ENCODE peak calls at places on chromosomes 13 and 19, in nine cellular contexts. One of them, this sample, is unnamed.

GRCh38 chr13:102197193-102197592 is 204.7 kb downstream of the FGF14 start:
- DNase-seq in pons: no peak
- DNase-seq in A172: peak
- DNase-seq in GM12892: no peak
- DNase-seq in activated naive CD4-positive, alpha-beta T cell: no peak
- DNase-seq in progenitor cell of endocrine pancreas: no peak
- DNase-seq in stimulated activated CD4-positive, alpha-beta T cell treated with anti-CD3 and anti-CD28 coated beads, Interleukin-1b, Interleukin-23, amount 100 ng/mL, for 24 hours: no peak
- DNase-seq in effector CD4-positive, alpha-beta T cell: no peak
- DNase-seq in effector CD8-positive, alpha-beta T cell: no peak
- DNase-seq in this sample: no peak

GRCh38 chr19:51779703-51780102 is 15.3 kb upstream of the FPR3 start:
- DNase-seq in pons: no peak
- DNase-seq in A172: no peak
- DNase-seq in GM12892: no peak
- DNase-seq in activated naive CD4-positive, alpha-beta T cell: no peak
- DNase-seq in progenitor cell of endocrine pancreas: no peak
- DNase-seq in stimulated activated CD4-positive, alpha-beta T cell treated with anti-CD3 and anti-CD28 coated beads, Interleukin-1b, Interleukin-23, amount 100 ng/mL, for 24 hours: no peak
- DNase-seq in effector CD4-positive, alpha-beta T cell: no peak
- DNase-seq in effector CD8-positive, alpha-beta T cell: no peak
- DNase-seq in this sample: no peak

GRCh38 chr19:13797870-13798269 is 2.6 kb downstream of the ZSWIM4 start:
- DNase-seq in pons: no peak
- DNase-seq in A172: peak
- DNase-seq in GM12892: no peak
- DNase-seq in activated naive CD4-positive, alpha-beta T cell: no peak
- DNase-seq in progenitor cell of endocrine pancreas: no peak
- DNase-seq in stimulated activated CD4-positive, alpha-beta T cell treated with anti-CD3 and anti-CD28 coated beads, Interleukin-1b, Interleukin-23, amount 100 ng/mL, for 24 hours: no peak
- DNase-seq in effector CD4-positive, alpha-beta T cell: no peak
- DNase-seq in effector CD8-positive, alpha-beta T cell: no peak
- DNase-seq in this sample: no peak

GRCh38 chr19:18156841-18157464 is 4.0 kb downstream of the PIK3R2 start:
- DNase-seq in pons: peak
- DNase-seq in A172: peak
- DNase-seq in GM12892: no peak
- DNase-seq in activated naive CD4-positive, alpha-beta T cell: no peak
- DNase-seq in progenitor cell of endocrine pancreas: no peak
- DNase-seq in stimulated activated CD4-positive, alpha-beta T cell treated with anti-CD3 and anti-CD28 coated beads, Interleukin-1b, Interleukin-23, amount 100 ng/mL, for 24 hours: no peak
- DNase-seq in effector CD4-positive, alpha-beta T cell: no peak
- DNase-seq in effector CD8-positive, alpha-beta T cell: no peak
- DNase-seq in this sample: peak

GRCh38 chr13:104949840-104950805 is 1585.3 kb downstream of the EFNB2 start:
- DNase-seq in pons: no peak
- DNase-seq in A172: no peak
- DNase-seq in GM12892: no peak
- DNase-seq in activated naive CD4-positive, alpha-beta T cell: no peak
- DNase-seq in progenitor cell of endocrine pancreas: no peak
- DNase-seq in stimulated activated CD4-positive, alpha-beta T cell treated with anti-CD3 and anti-CD28 coated beads, Interleukin-1b, Interleukin-23, amount 100 ng/mL, for 24 hours: no peak
- DNase-seq in effector CD4-positive, alpha-beta T cell: no peak
- DNase-seq in effector CD8-positive, alpha-beta T cell: no peak
- DNase-seq in this sample: no peak

GRCh38 chr13:85108356-85108755 is 690.9 kb downstream of the SLITRK6 start:
- DNase-seq in pons: no peak
- DNase-seq in A172: no peak
- DNase-seq in GM12892: no peak
- DNase-seq in activated naive CD4-positive, alpha-beta T cell: no peak
- DNase-seq in progenitor cell of endocrine pancreas: no peak
- DNase-seq in stimulated activated CD4-positive, alpha-beta T cell treated with anti-CD3 and anti-CD28 coated beads, Interleukin-1b, Interleukin-23, amount 100 ng/mL, for 24 hours: no peak
- DNase-seq in effector CD4-positive, alpha-beta T cell: no peak
- DNase-seq in effector CD8-positive, alpha-beta T cell: no peak
- DNase-seq in this sample: no peak

GRCh38 chr19:54281008-54281728 is at the start of gene LILRB2:
- DNase-seq in pons: peak
- DNase-seq in A172: no peak
- DNase-seq in GM12892: no peak
- DNase-seq in activated naive CD4-positive, alpha-beta T cell: no peak
- DNase-seq in progenitor cell of endocrine pancreas: no peak
- DNase-seq in stimulated activated CD4-positive, alpha-beta T cell treated with anti-CD3 and anti-CD28 coated beads, Interleukin-1b, Interleukin-23, amount 100 ng/mL, for 24 hours: no peak
- DNase-seq in effector CD4-positive, alpha-beta T cell: no peak
- DNase-seq in effector CD8-positive, alpha-beta T cell: no peak
- DNase-seq in this sample: no peak

GRCh38 chr19:39030854-39031367 is 1.4 kb downstream of the FBXO27 start:
- DNase-seq in pons: peak
- DNase-seq in A172: no peak
- DNase-seq in GM12892: no peak
- DNase-seq in activated naive CD4-positive, alpha-beta T cell: no peak
- DNase-seq in progenitor cell of endocrine pancreas: no peak
- DNase-seq in stimulated activated CD4-positive, alpha-beta T cell treated with anti-CD3 and anti-CD28 coated beads, Interleukin-1b, Interleukin-23, amount 100 ng/mL, for 24 hours: no peak
- DNase-seq in effector CD4-positive, alpha-beta T cell: no peak
- DNase-seq in effector CD8-positive, alpha-beta T cell: no peak
- DNase-seq in this sample: no peak

GRCh38 chr13:42495751-42496150 is 78.2 kb upstream of the TNFSF11 start:
- DNase-seq in pons: no peak
- DNase-seq in A172: no peak
- DNase-seq in GM12892: no peak
- DNase-seq in activated naive CD4-positive, alpha-beta T cell: no peak
- DNase-seq in progenitor cell of endocrine pancreas: no peak
- DNase-seq in stimulated activated CD4-positive, alpha-beta T cell treated with anti-CD3 and anti-CD28 coated beads, Interleukin-1b, Interleukin-23, amount 100 ng/mL, for 24 hours: no peak
- DNase-seq in effector CD4-positive, alpha-beta T cell: no peak
- DNase-seq in effector CD8-positive, alpha-beta T cell: no peak
- DNase-seq in this sample: no peak

GRCh38 chr19:28292822-28293500 is 920.0 kb downstream of the UQCRFS1 start:
- DNase-seq in pons: no peak
- DNase-seq in A172: no peak
- DNase-seq in GM12892: no peak
- DNase-seq in activated naive CD4-positive, alpha-beta T cell: no peak
- DNase-seq in progenitor cell of endocrine pancreas: no peak
- DNase-seq in stimulated activated CD4-positive, alpha-beta T cell treated with anti-CD3 and anti-CD28 coated beads, Interleukin-1b, Interleukin-23, amount 100 ng/mL, for 24 hours: no peak
- DNase-seq in effector CD4-positive, alpha-beta T cell: no peak
- DNase-seq in effector CD8-positive, alpha-beta T cell: no peak
- DNase-seq in this sample: no peak

GRCh38 chr19:7224205-7224833 is 69.9 kb downstream of the INSR start:
- DNase-seq in pons: peak
- DNase-seq in A172: no peak
- DNase-seq in GM12892: no peak
- DNase-seq in activated naive CD4-positive, alpha-beta T cell: no peak
- DNase-seq in progenitor cell of endocrine pancreas: no peak
- DNase-seq in stimulated activated CD4-positive, alpha-beta T cell treated with anti-CD3 and anti-CD28 coated beads, Interleukin-1b, Interleukin-23, amount 100 ng/mL, for 24 hours: no peak
- DNase-seq in effector CD4-positive, alpha-beta T cell: no peak
- DNase-seq in effector CD8-positive, alpha-beta T cell: no peak
- DNase-seq in this sample: peak

GRCh38 chr19:5101871-5102270 is 133.0 kb downstream of the KDM4B start:
- DNase-seq in pons: no peak
- DNase-seq in A172: no peak
- DNase-seq in GM12892: no peak
- DNase-seq in activated naive CD4-positive, alpha-beta T cell: no peak
- DNase-seq in progenitor cell of endocrine pancreas: no peak
- DNase-seq in stimulated activated CD4-positive, alpha-beta T cell treated with anti-CD3 and anti-CD28 coated beads, Interleukin-1b, Interleukin-23, amount 100 ng/mL, for 24 hours: no peak
- DNase-seq in effector CD4-positive, alpha-beta T cell: no peak
- DNase-seq in effector CD8-positive, alpha-beta T cell: no peak
- DNase-seq in this sample: no peak

GRCh38 chr19:48363500-48363809 is 285 bp downstream of the TMEM143 start:
- DNase-seq in pons: no peak
- DNase-seq in A172: no peak
- DNase-seq in GM12892: no peak
- DNase-seq in activated naive CD4-positive, alpha-beta T cell: no peak
- DNase-seq in progenitor cell of endocrine pancreas: peak
- DNase-seq in stimulated activated CD4-positive, alpha-beta T cell treated with anti-CD3 and anti-CD28 coated beads, Interleukin-1b, Interleukin-23, amount 100 ng/mL, for 24 hours: peak
- DNase-seq in effector CD4-positive, alpha-beta T cell: no peak
- DNase-seq in effector CD8-positive, alpha-beta T cell: peak
- DNase-seq in this sample: no peak

GRCh38 chr19:40416918-40417713 is 3.9 kb upstream of the PRX start:
- DNase-seq in pons: no peak
- DNase-seq in A172: peak
- DNase-seq in GM12892: no peak
- DNase-seq in activated naive CD4-positive, alpha-beta T cell: no peak
- DNase-seq in progenitor cell of endocrine pancreas: no peak
- DNase-seq in stimulated activated CD4-positive, alpha-beta T cell treated with anti-CD3 and anti-CD28 coated beads, Interleukin-1b, Interleukin-23, amount 100 ng/mL, for 24 hours: no peak
- DNase-seq in effector CD4-positive, alpha-beta T cell: no peak
- DNase-seq in effector CD8-positive, alpha-beta T cell: no peak
- DNase-seq in this sample: peak

GRCh38 chr13:98775844-98776598 is 23.5 kb upstream of the SLC15A1 start:
- DNase-seq in pons: no peak
- DNase-seq in A172: peak
- DNase-seq in GM12892: no peak
- DNase-seq in activated naive CD4-positive, alpha-beta T cell: no peak
- DNase-seq in progenitor cell of endocrine pancreas: no peak
- DNase-seq in stimulated activated CD4-positive, alpha-beta T cell treated with anti-CD3 and anti-CD28 coated beads, Interleukin-1b, Interleukin-23, amount 100 ng/mL, for 24 hours: no peak
- DNase-seq in effector CD4-positive, alpha-beta T cell: no peak
- DNase-seq in effector CD8-positive, alpha-beta T cell: no peak
- DNase-seq in this sample: peak

GRCh38 chr13:74090397-74090796 is 43.8 kb downstream of the KLF12 start:
- DNase-seq in pons: no peak
- DNase-seq in A172: no peak
- DNase-seq in GM12892: no peak
- DNase-seq in activated naive CD4-positive, alpha-beta T cell: no peak
- DNase-seq in progenitor cell of endocrine pancreas: no peak
- DNase-seq in stimulated activated CD4-positive, alpha-beta T cell treated with anti-CD3 and anti-CD28 coated beads, Interleukin-1b, Interleukin-23, amount 100 ng/mL, for 24 hours: no peak
- DNase-seq in effector CD4-positive, alpha-beta T cell: no peak
- DNase-seq in effector CD8-positive, alpha-beta T cell: no peak
- DNase-seq in this sample: no peak

GRCh38 chr13:114068723-114069322 is 63.6 kb downstream of the RASA3 start:
- DNase-seq in pons: peak
- DNase-seq in A172: peak
- DNase-seq in GM12892: no peak
- DNase-seq in activated naive CD4-positive, alpha-beta T cell: no peak
- DNase-seq in progenitor cell of endocrine pancreas: no peak
- DNase-seq in stimulated activated CD4-positive, alpha-beta T cell treated with anti-CD3 and anti-CD28 coated beads, Interleukin-1b, Interleukin-23, amount 100 ng/mL, for 24 hours: no peak
- DNase-seq in effector CD4-positive, alpha-beta T cell: no peak
- DNase-seq in effector CD8-positive, alpha-beta T cell: no peak
- DNase-seq in this sample: peak

GRCh38 chr13:49303533-49304252 is 56.0 kb downstream of the CDADC1 start:
- DNase-seq in pons: peak
- DNase-seq in A172: no peak
- DNase-seq in GM12892: no peak
- DNase-seq in activated naive CD4-positive, alpha-beta T cell: no peak
- DNase-seq in progenitor cell of endocrine pancreas: no peak
- DNase-seq in stimulated activated CD4-positive, alpha-beta T cell treated with anti-CD3 and anti-CD28 coated beads, Interleukin-1b, Interleukin-23, amount 100 ng/mL, for 24 hours: no peak
- DNase-seq in effector CD4-positive, alpha-beta T cell: no peak
- DNase-seq in effector CD8-positive, alpha-beta T cell: no peak
- DNase-seq in this sample: no peak

GRCh38 chr19:14048439-14049153 is 13.3 kb downstream of the PALM3 start:
- DNase-seq in pons: no peak
- DNase-seq in A172: peak
- DNase-seq in GM12892: no peak
- DNase-seq in activated naive CD4-positive, alpha-beta T cell: peak
- DNase-seq in progenitor cell of endocrine pancreas: no peak
- DNase-seq in stimulated activated CD4-positive, alpha-beta T cell treated with anti-CD3 and anti-CD28 coated beads, Interleukin-1b, Interleukin-23, amount 100 ng/mL, for 24 hours: peak
- DNase-seq in effector CD4-positive, alpha-beta T cell: peak
- DNase-seq in effector CD8-positive, alpha-beta T cell: peak
- DNase-seq in this sample: peak

GRCh38 chr13:106187092-106187491 is 348.4 kb downstream of the EFNB2 start:
- DNase-seq in pons: no peak
- DNase-seq in A172: no peak
- DNase-seq in GM12892: no peak
- DNase-seq in activated naive CD4-positive, alpha-beta T cell: no peak
- DNase-seq in progenitor cell of endocrine pancreas: no peak
- DNase-seq in stimulated activated CD4-positive, alpha-beta T cell treated with anti-CD3 and anti-CD28 coated beads, Interleukin-1b, Interleukin-23, amount 100 ng/mL, for 24 hours: no peak
- DNase-seq in effector CD4-positive, alpha-beta T cell: no peak
- DNase-seq in effector CD8-positive, alpha-beta T cell: no peak
- DNase-seq in this sample: no peak

GRCh38 chr13:29749401-29750177 is 100.8 kb downstream of the UBL3 start:
- DNase-seq in pons: no peak
- DNase-seq in A172: peak
- DNase-seq in GM12892: no peak
- DNase-seq in activated naive CD4-positive, alpha-beta T cell: no peak
- DNase-seq in progenitor cell of endocrine pancreas: no peak
- DNase-seq in stimulated activated CD4-positive, alpha-beta T cell treated with anti-CD3 and anti-CD28 coated beads, Interleukin-1b, Interleukin-23, amount 100 ng/mL, for 24 hours: no peak
- DNase-seq in effector CD4-positive, alpha-beta T cell: no peak
- DNase-seq in effector CD8-positive, alpha-beta T cell: no peak
- DNase-seq in this sample: peak

GRCh38 chr13:25068810-25069209 is 27.1 kb upstream of the PABPC3 start:
- DNase-seq in pons: no peak
- DNase-seq in A172: no peak
- DNase-seq in GM12892: no peak
- DNase-seq in activated naive CD4-positive, alpha-beta T cell: no peak
- DNase-seq in progenitor cell of endocrine pancreas: no peak
- DNase-seq in stimulated activated CD4-positive, alpha-beta T cell treated with anti-CD3 and anti-CD28 coated beads, Interleukin-1b, Interleukin-23, amount 100 ng/mL, for 24 hours: no peak
- DNase-seq in effector CD4-positive, alpha-beta T cell: no peak
- DNase-seq in effector CD8-positive, alpha-beta T cell: no peak
- DNase-seq in this sample: no peak

GRCh38 chr13:75867718-75868117 is 231.6 kb downstream of the LMO7 start:
- DNase-seq in pons: no peak
- DNase-seq in A172: no peak
- DNase-seq in GM12892: no peak
- DNase-seq in activated naive CD4-positive, alpha-beta T cell: no peak
- DNase-seq in progenitor cell of endocrine pancreas: no peak
- DNase-seq in stimulated activated CD4-positive, alpha-beta T cell treated with anti-CD3 and anti-CD28 coated beads, Interleukin-1b, Interleukin-23, amount 100 ng/mL, for 24 hours: no peak
- DNase-seq in effector CD4-positive, alpha-beta T cell: no peak
- DNase-seq in effector CD8-positive, alpha-beta T cell: no peak
- DNase-seq in this sample: no peak

GRCh38 chr13:104779311-104779710 is 1713.1 kb upstream of the SLC10A2 start:
- DNase-seq in pons: no peak
- DNase-seq in A172: no peak
- DNase-seq in GM12892: no peak
- DNase-seq in activated naive CD4-positive, alpha-beta T cell: no peak
- DNase-seq in progenitor cell of endocrine pancreas: no peak
- DNase-seq in stimulated activated CD4-positive, alpha-beta T cell treated with anti-CD3 and anti-CD28 coated beads, Interleukin-1b, Interleukin-23, amount 100 ng/mL, for 24 hours: no peak
- DNase-seq in effector CD4-positive, alpha-beta T cell: no peak
- DNase-seq in effector CD8-positive, alpha-beta T cell: no peak
- DNase-seq in this sample: peak

GRCh38 chr19:40662925-40663711 is 27.3 kb downstream of the NUMBL start:
- DNase-seq in pons: peak
- DNase-seq in A172: peak
- DNase-seq in GM12892: peak
- DNase-seq in activated naive CD4-positive, alpha-beta T cell: peak
- DNase-seq in progenitor cell of endocrine pancreas: peak
- DNase-seq in stimulated activated CD4-positive, alpha-beta T cell treated with anti-CD3 and anti-CD28 coated beads, Interleukin-1b, Interleukin-23, amount 100 ng/mL, for 24 hours: peak
- DNase-seq in effector CD4-positive, alpha-beta T cell: peak
- DNase-seq in effector CD8-positive, alpha-beta T cell: peak
- DNase-seq in this sample: peak

GRCh38 chr19:51065221-51065960 is 499 bp upstream of the KLK13 start:
- DNase-seq in pons: no peak
- DNase-seq in A172: no peak
- DNase-seq in GM12892: no peak
- DNase-seq in activated naive CD4-positive, alpha-beta T cell: no peak
- DNase-seq in progenitor cell of endocrine pancreas: no peak
- DNase-seq in stimulated activated CD4-positive, alpha-beta T cell treated with anti-CD3 and anti-CD28 coated beads, Interleukin-1b, Interleukin-23, amount 100 ng/mL, for 24 hours: no peak
- DNase-seq in effector CD4-positive, alpha-beta T cell: no peak
- DNase-seq in effector CD8-positive, alpha-beta T cell: no peak
- DNase-seq in this sample: no peak

GRCh38 chr19:19269952-19270694 is 3.0 kb downstream of the TM6SF2 start:
- DNase-seq in pons: no peak
- DNase-seq in A172: no peak
- DNase-seq in GM12892: peak
- DNase-seq in activated naive CD4-positive, alpha-beta T cell: no peak
- DNase-seq in progenitor cell of endocrine pancreas: no peak
- DNase-seq in stimulated activated CD4-positive, alpha-beta T cell treated with anti-CD3 and anti-CD28 coated beads, Interleukin-1b, Interleukin-23, amount 100 ng/mL, for 24 hours: no peak
- DNase-seq in effector CD4-positive, alpha-beta T cell: no peak
- DNase-seq in effector CD8-positive, alpha-beta T cell: no peak
- DNase-seq in this sample: no peak

GRCh38 chr13:113398963-113399754 is 35.2 kb upstream of the GRTP1 start:
- DNase-seq in pons: no peak
- DNase-seq in A172: peak
- DNase-seq in GM12892: no peak
- DNase-seq in activated naive CD4-positive, alpha-beta T cell: no peak
- DNase-seq in progenitor cell of endocrine pancreas: no peak
- DNase-seq in stimulated activated CD4-positive, alpha-beta T cell treated with anti-CD3 and anti-CD28 coated beads, Interleukin-1b, Interleukin-23, amount 100 ng/mL, for 24 hours: no peak
- DNase-seq in effector CD4-positive, alpha-beta T cell: no peak
- DNase-seq in effector CD8-positive, alpha-beta T cell: no peak
- DNase-seq in this sample: peak

GRCh38 chr13:75771818-75772217 is 135.7 kb downstream of the LMO7 start:
- DNase-seq in pons: no peak
- DNase-seq in A172: peak
- DNase-seq in GM12892: no peak
- DNase-seq in activated naive CD4-positive, alpha-beta T cell: no peak
- DNase-seq in progenitor cell of endocrine pancreas: no peak
- DNase-seq in stimulated activated CD4-positive, alpha-beta T cell treated with anti-CD3 and anti-CD28 coated beads, Interleukin-1b, Interleukin-23, amount 100 ng/mL, for 24 hours: no peak
- DNase-seq in effector CD4-positive, alpha-beta T cell: no peak
- DNase-seq in effector CD8-positive, alpha-beta T cell: no peak
- DNase-seq in this sample: peak